ENCODE peak calls at places on chromosomes 7 and 10, in eight cellular contexts. One of them, this sample, is unnamed.
A peak's percentile ranks its signal among the peaks of the same experiment; 100 is the strongest.

GRCh38 chr7:92178928-92179373 is at the start of gene LRRD1:
- DNase-seq in SK-N-SH: peak; percentile 95
- DNase-seq in body of pancreas: peak; percentile 95
- DNase-seq in DND-41: peak; percentile 77
- DNase-seq in cardiac muscle cell: peak; percentile 80
- DNase-seq in endothelial cell of umbilical vein: peak; percentile 91
- DNase-seq in spleen: peak; percentile 97
- DNase-seq in effector memory CD4-positive, alpha-beta T cell: peak; percentile 77
- DNase-seq in this sample: peak; percentile 87

GRCh38 chr7:90961037-90961725 is 303.1 kb upstream of the FZD1 start:
- DNase-seq in endothelial cell of umbilical vein: no peak
- DNase-seq in DND-41: no peak
- DNase-seq in body of pancreas: no peak
- DNase-seq in effector memory CD4-positive, alpha-beta T cell: no peak
- DNase-seq in SK-N-SH: no peak
- DNase-seq in cardiac muscle cell: no peak
- DNase-seq in spleen: no peak
- DNase-seq in this sample: no peak

GRCh38 chr10:69425513-69426298 is 9.0 kb upstream of the TACR2 start:
- DNase-seq in body of pancreas: peak; percentile 70
- DNase-seq in cardiac muscle cell: no peak
- DNase-seq in SK-N-SH: no peak
- DNase-seq in effector memory CD4-positive, alpha-beta T cell: peak; percentile 50
- DNase-seq in spleen: peak; percentile 35
- DNase-seq in endothelial cell of umbilical vein: no peak
- DNase-seq in DND-41: peak; percentile 20
- DNase-seq in this sample: peak; percentile 88

GRCh38 chr10:86413046-86413728 is 46.6 kb upstream of the GRID1 start:
- DNase-seq in SK-N-SH: no peak
- DNase-seq in endothelial cell of umbilical vein: no peak
- DNase-seq in spleen: no peak
- DNase-seq in DND-41: peak; percentile 66
- DNase-seq in effector memory CD4-positive, alpha-beta T cell: no peak
- DNase-seq in cardiac muscle cell: no peak
- DNase-seq in body of pancreas: no peak
- DNase-seq in this sample: no peak

GRCh38 chr7:100430450-100431285 is 1.0 kb downstream of the MEPCE start:
- DNase-seq in DND-41: no peak
- DNase-seq in spleen: peak; percentile 89
- DNase-seq in cardiac muscle cell: peak; percentile 38
- DNase-seq in effector memory CD4-positive, alpha-beta T cell: peak; percentile 20
- DNase-seq in endothelial cell of umbilical vein: no peak
- DNase-seq in body of pancreas: no peak
- DNase-seq in SK-N-SH: peak; percentile 59
- DNase-seq in this sample: peak; percentile 49

GRCh38 chr10:94710578-94710977 is 27.0 kb downstream of the CYP2C18 start:
- DNase-seq in endothelial cell of umbilical vein: no peak
- DNase-seq in body of pancreas: no peak
- DNase-seq in spleen: no peak
- DNase-seq in SK-N-SH: no peak
- DNase-seq in cardiac muscle cell: no peak
- DNase-seq in effector memory CD4-positive, alpha-beta T cell: no peak
- DNase-seq in DND-41: no peak
- DNase-seq in this sample: no peak

GRCh38 chr10:33706746-33707145 is 372.3 kb upstream of the NRP1 start:
- DNase-seq in DND-41: no peak
- DNase-seq in endothelial cell of umbilical vein: no peak
- DNase-seq in spleen: no peak
- DNase-seq in cardiac muscle cell: no peak
- DNase-seq in body of pancreas: no peak
- DNase-seq in SK-N-SH: no peak
- DNase-seq in effector memory CD4-positive, alpha-beta T cell: no peak
- DNase-seq in this sample: no peak

GRCh38 chr10:12279281-12279680 is 70.1 kb upstream of the CAMK1D start:
- DNase-seq in cardiac muscle cell: no peak
- DNase-seq in body of pancreas: no peak
- DNase-seq in DND-41: no peak
- DNase-seq in spleen: no peak
- DNase-seq in endothelial cell of umbilical vein: no peak
- DNase-seq in effector memory CD4-positive, alpha-beta T cell: no peak
- DNase-seq in SK-N-SH: no peak
- DNase-seq in this sample: no peak

GRCh38 chr7:39540320-39540719 is 25.9 kb upstream of the YAE1 start:
- DNase-seq in endothelial cell of umbilical vein: no peak
- DNase-seq in cardiac muscle cell: no peak
- DNase-seq in DND-41: no peak
- DNase-seq in effector memory CD4-positive, alpha-beta T cell: no peak
- DNase-seq in body of pancreas: no peak
- DNase-seq in SK-N-SH: no peak
- DNase-seq in spleen: no peak
- DNase-seq in this sample: no peak

GRCh38 chr10:69914373-69915268 is 112.9 kb downstream of the COL13A1 start:
- DNase-seq in endothelial cell of umbilical vein: peak; percentile 58
- DNase-seq in SK-N-SH: peak; percentile 87
- DNase-seq in cardiac muscle cell: peak; percentile 87
- DNase-seq in spleen: peak; percentile 85
- DNase-seq in body of pancreas: peak; percentile 71
- DNase-seq in DND-41: peak; percentile 53
- DNase-seq in effector memory CD4-positive, alpha-beta T cell: peak; percentile 6
- DNase-seq in this sample: peak; percentile 49

GRCh38 chr7:140230862-140231778 is 54.3 kb upstream of the KDM7A start:
- DNase-seq in effector memory CD4-positive, alpha-beta T cell: peak; percentile 30
- DNase-seq in SK-N-SH: peak; percentile 98
- DNase-seq in endothelial cell of umbilical vein: peak; percentile 49
- DNase-seq in spleen: peak; percentile 89
- DNase-seq in body of pancreas: peak; percentile 66
- DNase-seq in DND-41: peak; percentile 42
- DNase-seq in cardiac muscle cell: peak; percentile 84
- DNase-seq in this sample: peak; percentile 70

GRCh38 chr10:115093286-115093775 is at the start of gene ATRNL1:
- DNase-seq in endothelial cell of umbilical vein: no peak
- DNase-seq in SK-N-SH: peak; percentile 93
- DNase-seq in body of pancreas: peak; percentile 12
- DNase-seq in cardiac muscle cell: peak; percentile 74
- DNase-seq in effector memory CD4-positive, alpha-beta T cell: no peak
- DNase-seq in spleen: peak; percentile 79
- DNase-seq in DND-41: no peak
- DNase-seq in this sample: no peak

GRCh38 chr7:158028290-158028941 is 559.2 kb downstream of the PTPRN2 start:
- DNase-seq in SK-N-SH: no peak
- DNase-seq in cardiac muscle cell: no peak
- DNase-seq in spleen: peak; percentile 54
- DNase-seq in effector memory CD4-positive, alpha-beta T cell: no peak
- DNase-seq in endothelial cell of umbilical vein: no peak
- DNase-seq in body of pancreas: peak; percentile 70
- DNase-seq in DND-41: no peak
- DNase-seq in this sample: no peak

GRCh38 chr7:44293561-44294324 is 31.7 kb downstream of the CAMK2B start:
- DNase-seq in SK-N-SH: no peak
- DNase-seq in DND-41: peak; percentile 1
- DNase-seq in body of pancreas: no peak
- DNase-seq in cardiac muscle cell: no peak
- DNase-seq in endothelial cell of umbilical vein: no peak
- DNase-seq in effector memory CD4-positive, alpha-beta T cell: no peak
- DNase-seq in spleen: peak; percentile 19
- DNase-seq in this sample: no peak

GRCh38 chr7:124152859-124153692 is 120.2 kb upstream of the TMEM229A start:
- DNase-seq in cardiac muscle cell: peak; percentile 59
- DNase-seq in body of pancreas: peak; percentile 13
- DNase-seq in SK-N-SH: peak; percentile 34
- DNase-seq in DND-41: no peak
- DNase-seq in spleen: no peak
- DNase-seq in endothelial cell of umbilical vein: peak; percentile 87
- DNase-seq in effector memory CD4-positive, alpha-beta T cell: no peak
- DNase-seq in this sample: peak; percentile 1

GRCh38 chr10:133071801-133072595 is 15.7 kb upstream of the ADGRA1 start:
- DNase-seq in DND-41: no peak
- DNase-seq in body of pancreas: no peak
- DNase-seq in effector memory CD4-positive, alpha-beta T cell: no peak
- DNase-seq in SK-N-SH: peak; percentile 55
- DNase-seq in spleen: no peak
- DNase-seq in cardiac muscle cell: no peak
- DNase-seq in endothelial cell of umbilical vein: no peak
- DNase-seq in this sample: no peak

GRCh38 chr10:31677198-31678138 is 251.2 kb downstream of the ARHGAP12 start:
- DNase-seq in cardiac muscle cell: no peak
- DNase-seq in SK-N-SH: no peak
- DNase-seq in endothelial cell of umbilical vein: no peak
- DNase-seq in DND-41: no peak
- DNase-seq in body of pancreas: no peak
- DNase-seq in effector memory CD4-positive, alpha-beta T cell: no peak
- DNase-seq in spleen: no peak
- DNase-seq in this sample: no peak

GRCh38 chr7:19011212-19011611 is 106.2 kb downstream of the TWIST1 start:
- DNase-seq in SK-N-SH: no peak
- DNase-seq in endothelial cell of umbilical vein: no peak
- DNase-seq in effector memory CD4-positive, alpha-beta T cell: no peak
- DNase-seq in cardiac muscle cell: no peak
- DNase-seq in body of pancreas: no peak
- DNase-seq in DND-41: no peak
- DNase-seq in spleen: no peak
- DNase-seq in this sample: no peak

DNA sequence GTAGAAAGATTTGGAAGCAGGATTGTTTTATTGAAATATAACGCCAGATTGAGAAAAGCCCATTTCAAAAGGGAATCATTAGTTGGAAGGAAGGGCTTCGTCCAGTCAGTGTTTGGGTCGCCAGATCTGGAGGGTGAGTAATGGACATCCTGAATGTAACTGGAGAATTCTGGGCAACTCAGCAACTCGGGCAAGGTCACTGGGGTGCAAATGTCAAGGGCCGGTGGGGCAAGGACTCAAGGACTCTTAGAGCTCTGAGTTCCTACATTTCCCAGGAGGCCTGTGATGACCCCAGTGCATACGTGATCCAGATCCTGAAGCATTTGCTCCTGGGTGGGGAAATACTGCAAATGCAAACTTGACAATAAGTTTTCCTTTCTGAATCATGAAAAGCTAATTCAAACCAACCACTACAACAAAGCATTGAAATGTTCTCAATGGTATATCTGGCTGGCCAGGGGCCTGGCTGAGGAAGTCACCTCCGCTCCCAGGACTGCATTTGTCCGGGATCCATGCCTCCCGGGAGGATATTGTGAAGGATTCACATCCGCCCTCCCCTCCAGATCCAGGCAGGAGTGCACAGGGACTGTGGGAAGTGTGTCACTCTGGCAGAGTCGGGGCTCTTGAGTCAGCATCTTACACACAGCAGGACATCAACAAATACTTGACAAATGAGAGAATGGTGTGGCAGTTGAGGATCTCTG is 164.0 kb downstream of the FANK1 start:
- DNase-seq in cardiac muscle cell: no peak
- DNase-seq in SK-N-SH: no peak
- DNase-seq in endothelial cell of umbilical vein: peak; percentile 90
- DNase-seq in effector memory CD4-positive, alpha-beta T cell: no peak
- DNase-seq in DND-41: no peak
- DNase-seq in body of pancreas: peak; percentile 25
- DNase-seq in spleen: no peak
- DNase-seq in this sample: no peak
- H3K4me1 ChIP-seq in cardiac muscle cell: no peaks in the 10 kb centered on the region
- H3K4me1 ChIP-seq in SK-N-SH: peaks cover 55% of the 10 kb centered on the region
- H3K4me1 ChIP-seq in endothelial cell of umbilical vein: peaks cover 50% of the 10 kb centered on the region
- H3K4me1 ChIP-seq in effector memory CD4-positive, alpha-beta T cell: no peaks in the 10 kb centered on the region
- H3K4me1 ChIP-seq in DND-41: no peaks in the 10 kb centered on the region
- H3K4me1 ChIP-seq in body of pancreas: peaks cover 12% of the 10 kb centered on the region
- H3K4me1 ChIP-seq in spleen: no peaks in the 10 kb centered on the region
- H3K4me1 ChIP-seq in this sample: no peaks in the 10 kb centered on the region

DNA sequence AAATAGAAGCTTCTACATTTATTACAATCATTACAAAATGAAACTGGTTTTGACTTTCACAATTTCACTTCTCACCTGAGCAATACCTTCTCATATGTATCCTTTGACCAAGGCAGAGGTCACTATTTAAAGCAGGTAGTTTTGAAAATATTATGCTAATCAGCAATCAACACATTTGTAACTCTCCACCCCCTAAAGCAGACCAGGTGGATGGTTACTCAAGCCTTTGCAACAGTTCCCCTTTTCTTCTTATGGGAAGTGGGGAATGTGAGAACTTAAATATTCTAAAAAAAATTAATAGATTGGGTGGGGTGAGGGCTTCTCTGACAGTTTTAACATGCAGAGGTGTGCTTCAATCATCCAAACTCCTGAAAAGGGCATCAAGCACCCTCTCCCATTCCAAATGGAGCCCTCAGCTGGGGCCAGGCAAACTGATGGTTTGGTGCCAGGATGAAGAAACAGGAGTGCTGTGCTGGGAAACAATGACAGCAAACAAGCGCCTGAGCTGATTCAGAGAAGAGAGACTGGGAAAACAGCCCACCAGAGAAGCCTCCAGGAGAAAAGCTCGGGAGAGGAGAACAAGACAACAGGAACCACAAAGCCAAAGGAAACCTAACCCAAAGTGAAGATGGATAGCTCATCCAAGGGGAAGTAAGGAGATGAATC is 17.1 kb downstream of the RAPGEF5 start:
- DNase-seq in cardiac muscle cell: no peak
- DNase-seq in body of pancreas: no peak
- DNase-seq in effector memory CD4-positive, alpha-beta T cell: no peak
- DNase-seq in SK-N-SH: no peak
- DNase-seq in spleen: no peak
- DNase-seq in endothelial cell of umbilical vein: no peak
- DNase-seq in DND-41: no peak
- DNase-seq in this sample: no peak
- H3K27ac ChIP-seq in cardiac muscle cell: no peak overlapping the region
- H3K27ac ChIP-seq in body of pancreas: no peak overlapping the region
- H3K27ac ChIP-seq in effector memory CD4-positive, alpha-beta T cell: no peak overlapping the region
- H3K27ac ChIP-seq in SK-N-SH: no peak overlapping the region
- H3K27ac ChIP-seq in spleen: no peak overlapping the region
- H3K27ac ChIP-seq in endothelial cell of umbilical vein: no peak overlapping the region
- H3K27ac ChIP-seq in DND-41: peak overlapping the region; percentile 45
- H3K27ac ChIP-seq in this sample: no peak overlapping the region

DNA sequence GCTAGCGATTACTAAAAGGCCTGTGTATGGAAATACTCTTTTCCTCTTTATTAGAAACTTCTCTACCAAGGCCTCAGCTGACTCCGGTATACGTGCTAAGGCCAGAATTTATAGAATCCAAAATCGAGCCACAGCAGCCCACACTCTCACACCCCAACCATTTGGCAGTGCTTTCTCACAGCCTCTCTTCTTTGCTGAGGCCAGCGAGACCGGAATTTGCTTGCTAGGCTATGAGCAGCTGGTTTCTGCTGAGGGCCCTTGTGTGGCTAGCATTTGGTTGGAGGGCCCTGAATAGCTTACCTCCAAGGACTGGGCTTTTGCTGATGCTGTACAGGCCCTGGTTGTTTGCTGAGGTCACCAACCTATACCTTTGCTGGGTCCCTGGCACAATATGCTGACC is 46.1 kb downstream of the ITGB8 start:
- DNase-seq in DND-41: no peak
- DNase-seq in cardiac muscle cell: no peak
- DNase-seq in spleen: no peak
- DNase-seq in body of pancreas: no peak
- DNase-seq in effector memory CD4-positive, alpha-beta T cell: no peak
- DNase-seq in endothelial cell of umbilical vein: no peak
- DNase-seq in SK-N-SH: no peak
- DNase-seq in this sample: no peak
- H3K4me1 ChIP-seq in DND-41: no peaks in the 10 kb centered on the region
- H3K4me1 ChIP-seq in cardiac muscle cell: no peaks in the 10 kb centered on the region
- H3K4me1 ChIP-seq in spleen: no peaks in the 10 kb centered on the region
- H3K4me1 ChIP-seq in body of pancreas: peaks cover 3% of the 10 kb centered on the region
- H3K4me1 ChIP-seq in effector memory CD4-positive, alpha-beta T cell: no peaks in the 10 kb centered on the region
- H3K4me1 ChIP-seq in endothelial cell of umbilical vein: no peaks in the 10 kb centered on the region
- H3K4me1 ChIP-seq in SK-N-SH: no peaks in the 10 kb centered on the region
- H3K4me1 ChIP-seq in this sample: no peaks in the 10 kb centered on the region

GRCh38 chr10:1328951-1329614 is 272.9 kb downstream of the WDR37 start:
- DNase-seq in DND-41: no peak
- DNase-seq in body of pancreas: no peak
- DNase-seq in endothelial cell of umbilical vein: no peak
- DNase-seq in spleen: no peak
- DNase-seq in cardiac muscle cell: no peak
- DNase-seq in effector memory CD4-positive, alpha-beta T cell: no peak
- DNase-seq in SK-N-SH: no peak
- DNase-seq in this sample: no peak
- H3K27ac ChIP-seq in DND-41: no peak overlapping the region
- H3K27ac ChIP-seq in body of pancreas: no peak overlapping the region
- H3K27ac ChIP-seq in endothelial cell of umbilical vein: no peak overlapping the region
- H3K27ac ChIP-seq in spleen: no peak overlapping the region
- H3K27ac ChIP-seq in cardiac muscle cell: no peak overlapping the region
- H3K27ac ChIP-seq in effector memory CD4-positive, alpha-beta T cell: no peak overlapping the region
- H3K27ac ChIP-seq in SK-N-SH: no peak overlapping the region
- H3K27ac ChIP-seq in this sample: no peak overlapping the region